ENCODE peak calls at places on chromosome 16, in five cellular contexts. O is tibial artery; L is astrocyte of the spinal cord; K is CD4-positive, alpha-beta T cell; Y is OCI-LY7. X is an unnamed sample.

GRCh38 chr16:22635345-22635744 is 124.7 kb downstream of the NPIPB5 start:
- DNase-seq in O (no peak), L (no peak), K (no peak), Y (no peak), X (no peak)

GRCh38 chr16:25014500-25015147 is 545 bp downstream of the ARHGAP17 start:
- DNase-seq in O (peak), L (peak), K (no peak), Y (peak), X (peak)

GRCh38 chr16:35744084-35744483 is 2284.7 kb downstream of the TP53TG3F start:
- DNase-seq in O (no peak), L (no peak), K (no peak), Y (no peak), X (no peak)

GRCh38 chr16:80569440-80570105 is 28.8 kb downstream of the DYNLRB2 start:
- DNase-seq in O (no peak), L (peak), K (peak), Y (no peak), X (no peak)

GRCh38 chr16:88014201-88014781 is 63.1 kb downstream of the BANP start:
- DNase-seq in O (peak), L (peak), K (no peak), Y (no peak), X (no peak)

GRCh38 chr16:64365448-64365858 is 756.4 kb downstream of the CDH11 start:
- DNase-seq in O (no peak), L (no peak), K (no peak), Y (no peak), X (no peak)

GRCh38 chr16:67156146-67156844 is 3.4 kb downstream of the TRADD start:
- DNase-seq in O (no peak), L (no peak), K (no peak), Y (no peak), X (no peak)

GRCh38 chr16:85607796-85608514 is 5.2 kb upstream of the GSE1 start:
- DNase-seq in O (no peak), L (no peak), K (no peak), Y (peak), X (no peak)

GRCh38 chr16:35431829-35432663 is 1972.6 kb downstream of the TP53TG3F start:
- DNase-seq in O (no peak), L (no peak), K (no peak), Y (peak), X (no peak)

GRCh38 chr16:57648590-57649442 is 19.3 kb upstream of the ADGRG3 start:
- DNase-seq in O (peak), L (peak), K (peak), Y (peak), X (peak)

GRCh38 chr16:68061396-68061795 is 23.8 kb upstream of the NFATC3 start:
- DNase-seq in O (no peak), L (no peak), K (no peak), Y (no peak), X (no peak)

GRCh38 chr16:55207679-55208294 is 116.2 kb upstream of the IRX6 start:
- DNase-seq in O (no peak), L (no peak), K (no peak), Y (no peak), X (no peak)

GRCh38 chr16:11178424-11178823 is 77.6 kb downstream of the SOCS1 start:
- DNase-seq in O (no peak), L (no peak), K (no peak), Y (no peak), X (no peak)

GRCh38 chr16:65285128-65286120 is 163.6 kb upstream of the CDH11 start:
- DNase-seq in O (no peak), L (peak), K (no peak), Y (no peak), X (no peak)

GRCh38 chr16:75391254-75391653 is 42.0 kb downstream of the CFDP1 start:
- DNase-seq in O (no peak), L (no peak), K (no peak), Y (no peak), X (no peak)

GRCh38 chr16:56742030-56742984 is 12.4 kb downstream of the NUP93 start:
- DNase-seq in O (no peak), L (peak), K (no peak), Y (no peak), X (no peak)

GRCh38 chr16:29321585-29321984 is 84.9 kb downstream of the NPIPB11 start:
- DNase-seq in O (no peak), L (no peak), K (no peak), Y (no peak), X (no peak)

GRCh38 chr16:71726491-71727319 is 2.2 kb upstream of the PHLPP2 start:
- DNase-seq in O (no peak), L (no peak), K (no peak), Y (peak), X (no peak)

GRCh38 chr16:71722801-71723536 is 1.5 kb downstream of the PHLPP2 start:
- DNase-seq in O (peak), L (peak), K (peak), Y (peak), X (peak)

GRCh38 chr16:71724320-71724751 is at the start of gene PHLPP2:
- DNase-seq in O (no peak), L (no peak), K (no peak), Y (no peak), X (no peak)

GRCh38 chr16:71723537-71724319 is 773 bp downstream of the PHLPP2 start:
- DNase-seq in O (peak), L (peak), K (peak), Y (peak), X (peak)

DNA sequence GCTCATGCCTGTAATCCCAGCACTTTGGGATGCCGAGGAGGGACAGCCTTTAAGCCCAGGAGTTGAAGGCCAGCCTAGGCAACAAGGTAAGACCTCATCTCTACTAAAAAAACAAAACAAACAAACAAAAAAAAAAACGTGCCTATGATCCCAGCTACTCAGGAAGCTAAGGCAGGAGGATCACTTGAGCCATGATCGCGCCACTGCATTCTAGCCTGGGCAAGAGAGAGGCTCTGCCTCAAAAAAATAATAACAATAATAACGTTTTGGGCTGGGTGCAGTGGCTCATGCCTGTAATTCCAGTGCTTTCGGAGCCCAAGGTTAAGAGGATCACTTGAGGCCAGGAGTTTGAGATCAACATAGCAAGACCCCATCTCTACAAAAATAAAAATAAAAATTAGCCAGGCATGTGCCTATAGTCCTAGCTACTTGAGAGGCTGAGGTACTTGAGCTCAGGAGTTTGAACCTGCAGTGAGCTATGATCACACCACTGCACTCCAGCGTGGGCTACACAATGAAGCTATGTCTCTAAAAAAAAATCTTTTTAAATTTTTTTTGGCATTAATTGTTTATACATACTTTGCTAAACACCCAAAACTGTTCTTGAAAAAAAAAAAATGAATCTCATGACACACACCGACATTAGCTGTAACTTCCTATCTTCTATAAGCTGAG is 3.3 kb downstream of the PHLPP2 start:
- DNase-seq in O (no peak), L (no peak), K (no peak), Y (no peak), X (no peak)
- TF ChIP-seq CTCF in O (no peak), L (no peak), K (no peak), Y (no peak), X (no peak)

GRCh38 chr16:3548859-3549258 is 28.3 kb downstream of the NLRC3 start:
- DNase-seq in O (no peak), L (no peak), K (no peak), Y (no peak), X (no peak)
- TF ChIP-seq CTCF in O (no peak), L (no peak), K (no peak), Y (no peak), X (no peak)

GRCh38 chr16:30445408-30446202 is at the start of gene SEPHS2:
- DNase-seq in O (peak), L (peak), K (peak), Y (peak), X (peak)
- TF ChIP-seq CTCF in O (peak), L (peak), K (peak), Y (peak), X (peak)

DNA sequence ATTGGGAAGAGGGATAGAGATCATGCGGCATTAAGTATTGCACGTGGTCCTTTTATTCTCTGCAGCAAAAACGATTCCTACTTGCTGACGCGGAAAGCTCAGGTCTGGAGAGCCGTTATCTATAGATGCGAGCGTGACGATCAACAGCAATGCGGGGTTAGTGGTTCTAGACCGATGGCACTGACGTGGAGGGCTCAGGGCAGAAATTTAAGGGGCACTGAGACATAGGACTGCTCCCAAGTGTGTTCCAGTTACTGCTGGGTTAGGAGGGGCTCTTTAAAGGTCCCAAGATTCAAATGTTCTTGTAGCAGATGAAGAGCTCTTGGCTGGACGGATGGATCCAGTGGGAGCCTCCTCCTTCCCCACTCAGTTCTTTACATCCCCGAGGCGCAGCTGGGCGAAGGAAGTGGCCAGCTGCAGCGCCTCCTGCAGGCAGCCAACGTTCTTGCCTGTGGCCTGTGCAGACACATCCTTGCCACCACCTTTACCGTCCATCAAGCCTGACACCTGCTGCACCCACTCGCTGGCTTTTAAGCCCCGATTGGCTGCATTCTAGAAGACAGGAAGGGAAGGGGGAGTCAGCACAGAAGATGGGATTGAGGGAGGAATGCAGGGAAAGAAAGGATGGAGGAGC is 732 bp upstream of the EXOSC6 start:
- DNase-seq in O (no peak), L (no peak), K (no peak), Y (peak), X (peak)
- TF ChIP-seq CTCF in O (peak), L (peak), K (no peak), Y (peak), X (peak)

GRCh38 chr16:84090212-84090611 is 26.5 kb downstream of the MBTPS1 start:
- DNase-seq in O (no peak), L (no peak), K (no peak), Y (no peak), X (no peak)
- TF ChIP-seq CTCF in O (no peak), L (no peak), K (no peak), Y (no peak), X (no peak)

GRCh38 chr16:49183911-49184310 is 97.7 kb downstream of the CBLN1 start:
- DNase-seq in O (no peak), L (no peak), K (no peak), Y (peak), X (peak)
- TF ChIP-seq CTCF in O (no peak), L (peak), K (no peak), Y (peak), X (peak)